ENCODE peak calls at places on chromosome 11, in ten cellular contexts. G, Z, Q, T, P, W, U, H, S and K are unnamed samples.

GRCh38 chr11:118144301-118144701 is 8.3 kb downstream of the SCN4B start:
- DNase-seq in H (no peak), Z (no peak), P (peak), U (no peak), S (no peak), T (no peak), W (no peak), Q (no peak), G (no peak), K (no peak)

GRCh38 chr11:17012179-17012578 is 2.0 kb downstream of the PLEKHA7 start:
- DNase-seq in Q (no peak), S (no peak), W (no peak), Z (no peak), T (no peak), U (no peak), P (no peak), G (no peak), H (no peak), K (no peak)

GRCh38 chr11:19447150-19447566 is 206.4 kb upstream of the E2F8 start:
- DNase-seq in U (no peak), Z (no peak), G (peak), Q (no peak), P (no peak), H (no peak), S (peak), T (peak), W (no peak), K (no peak)

GRCh38 chr11:115244314-115244713 is 259.9 kb downstream of the CADM1 start:
- DNase-seq in Z (no peak), T (no peak), G (no peak), P (no peak), H (no peak), Q (no peak), U (no peak), S (no peak), W (no peak), K (no peak)

GRCh38 chr11:11588890-11589289 is 32.9 kb downstream of the GALNT18 start:
- DNase-seq in G (no peak), U (no peak), S (no peak), H (no peak), T (no peak), P (no peak), Z (peak), W (no peak), Q (no peak), K (no peak)

GRCh38 chr11:119993732-119994131 is 144.2 kb downstream of the TRIM29 start:
- DNase-seq in Q (no peak), P (no peak), G (peak), U (no peak), H (peak), W (no peak), Z (no peak), T (peak), S (no peak), K (no peak)

GRCh38 chr11:76577199-76577920 is 93.2 kb downstream of the LRRC32 start:
- DNase-seq in G (peak), P (peak), Q (no peak), W (no peak), T (peak), S (peak), U (peak), Z (peak), H (no peak), K (peak)

GRCh38 chr11:3134218-3134621 is 30.9 kb downstream of the OSBPL5 start:
- DNase-seq in H (no peak), T (no peak), Q (no peak), Z (no peak), U (no peak), G (no peak), S (no peak), W (no peak), P (no peak), K (no peak)

GRCh38 chr11:1228921-1229451 is 6.1 kb downstream of the MUC5B start:
- DNase-seq in S (no peak), H (no peak), T (no peak), Q (no peak), G (no peak), Z (no peak), P (no peak), W (no peak), U (no peak), K (no peak)